ENCODE peak calls at places on chromosomes 2 and 18, in eight cellular contexts. X is suprapubic skin, A is testis, G is aorta, S is colonic mucosa, I is transverse colon, E is K562, B is fibroblast of lung. R is an unnamed sample.

GRCh38 chr2:64404743-64405142 is 49.2 kb upstream of the LGALSL start:
- DNase-seq in I (peak; percentile 90), G (no peak), S (peak; percentile 93), A (peak; percentile 68), E (peak; percentile 49), B (no peak), X (peak; percentile 85), R (peak; percentile 69)

GRCh38 chr2:120556908-120557307 is 178.8 kb upstream of the GLI2 start:
- DNase-seq in X (no peak), I (no peak), S (no peak), A (no peak), G (no peak), B (no peak), E (no peak), R (no peak)

GRCh38 chr2:139000087-139000486 is 219.9 kb upstream of the NXPH2 start:
- DNase-seq in S (no peak), I (no peak), G (no peak), E (no peak), X (no peak), A (no peak), B (no peak), R (no peak)

GRCh38 chr2:226176298-226176984 is 623.2 kb downstream of the IRS1 start:
- DNase-seq in X (no peak), B (no peak), S (no peak), I (no peak), E (no peak), A (no peak), G (no peak), R (no peak)

GRCh38 chr2:42788478-42788793 is 3.9 kb downstream of the HAAO start:
- DNase-seq in X (no peak), G (no peak), B (no peak), E (no peak), I (no peak), A (no peak), S (no peak), R (no peak)

GRCh38 chr2:30425326-30425725 is 21.7 kb upstream of the LCLAT1 start:
- DNase-seq in E (no peak), B (peak; percentile 79), S (no peak), G (peak; percentile 81), A (no peak), I (no peak), X (no peak), R (no peak)

GRCh38 chr18:67068608-67069007 is 447.9 kb downstream of the DSEL start:
- DNase-seq in S (no peak), G (no peak), I (no peak), B (no peak), X (no peak), E (no peak), A (no peak), R (no peak)

GRCh38 chr2:14256890-14257289 is 375.6 kb upstream of the LRATD1 start:
- DNase-seq in E (no peak), B (peak; percentile 78), G (no peak), I (no peak), X (no peak), A (no peak), S (no peak), R (peak; percentile 62)

GRCh38 chr2:102518170-102518569 is 45.1 kb downstream of the SLC9A4 start:
- DNase-seq in S (no peak), A (no peak), E (no peak), G (no peak), I (no peak), B (no peak), X (no peak), R (no peak)

GRCh38 chr2:26509141-26509540 is 31.2 kb upstream of the OTOF start:
- DNase-seq in G (peak; percentile 8), I (no peak), X (no peak), A (no peak), S (no peak), B (no peak), E (no peak), R (no peak)

GRCh38 chr2:158953926-158954763 is 14.3 kb upstream of the TANC1 start:
- DNase-seq in G (peak; percentile 93), E (no peak), A (peak; percentile 76), I (peak; percentile 88), B (peak; percentile 93), S (peak; percentile 85), X (no peak), R (no peak)

GRCh38 chr18:59458575-59458974 is 99.5 kb upstream of the LMAN1 start:
- DNase-seq in G (no peak), I (no peak), E (no peak), S (no peak), B (no peak), A (no peak), X (no peak), R (no peak)

GRCh38 chr18:48612511-48612910 is 73.7 kb downstream of the CTIF start:
- DNase-seq in G (peak; percentile 40), I (no peak), A (no peak), E (no peak), S (no peak), B (no peak), X (no peak), R (no peak)

GRCh38 chr2:86580560-86580959 is 17.3 kb upstream of the CHMP3 start:
- DNase-seq in X (no peak), G (no peak), E (no peak), I (no peak), S (no peak), A (no peak), B (no peak), R (no peak)

GRCh38 chr2:182694189-182694588 is 21.9 kb upstream of the DNAJC10 start:
- DNase-seq in B (no peak), A (no peak), S (no peak), G (no peak), X (no peak), E (no peak), I (no peak), R (no peak)

GRCh38 chr2:96764253-96764637 is 3.5 kb downstream of the CNNM4 start:
- DNase-seq in A (no peak), B (no peak), G (no peak), X (no peak), E (no peak), S (no peak), I (peak; percentile 51), R (peak; percentile 70)

GRCh38 chr2:237213325-237214040 is 127.8 kb downstream of the COPS8 start:
- DNase-seq in G (peak; percentile 82), E (no peak), B (peak; percentile 87), S (no peak), X (no peak), A (peak; percentile 67), I (peak; percentile 25), R (peak; percentile 68)

GRCh38 chr2:191916826-191917225 is 69.9 kb upstream of the CAVIN2 start:
- DNase-seq in I (no peak), X (no peak), S (no peak), A (no peak), E (no peak), G (no peak), B (no peak), R (no peak)

GRCh38 chr18:46264255-46264654 is 160.1 kb downstream of the HAUS1 start:
- DNase-seq in X (no peak), I (no peak), G (no peak), B (no peak), S (no peak), E (peak; percentile 10), A (no peak), R (no peak)

GRCh38 chr2:8416172-8416571 is 265.7 kb upstream of the ID2 start:
- DNase-seq in B (no peak), G (no peak), I (no peak), A (no peak), X (no peak), S (no peak), E (no peak), R (no peak)
- H3K4me1 ChIP-seq in B (no peaks in the 10 kb centered on the region), G (no peaks in the 10 kb centered on the region), I (peaks cover 22% of the 10 kb centered on the region), A (no peaks in the 10 kb centered on the region), X (peaks cover 19% of the 10 kb centered on the region), S (no peaks in the 10 kb centered on the region), E (no peaks in the 10 kb centered on the region), R (no peaks in the 10 kb centered on the region)

DNA sequence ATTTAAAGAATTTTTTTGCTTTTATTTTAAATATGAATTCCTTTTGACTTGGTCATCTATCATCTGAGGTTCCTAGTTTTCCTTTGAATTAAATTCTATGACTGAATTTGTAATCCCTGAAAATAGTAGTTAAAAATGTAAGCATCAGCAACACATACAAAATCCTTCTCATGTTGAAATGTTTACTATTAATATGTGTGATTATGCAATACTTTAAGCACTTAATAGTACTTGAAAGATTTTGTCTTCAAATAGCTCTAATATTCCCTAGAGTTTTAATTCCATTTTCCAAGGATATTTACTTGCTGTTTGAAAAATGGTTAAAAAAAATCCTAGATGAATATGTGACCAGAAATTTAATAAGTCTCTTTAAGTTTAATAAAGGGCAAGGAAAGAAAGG is 26.6 kb upstream of the SPATS2L start:
- DNase-seq in B (no peak), G (no peak), S (no peak), E (no peak), X (no peak), I (no peak), A (no peak), R (no peak)
- H3K4me1 ChIP-seq in B (peaks cover 6% of the 10 kb centered on the region), G (no peaks in the 10 kb centered on the region), S (no peaks in the 10 kb centered on the region), E (peaks cover 4% of the 10 kb centered on the region), X (no peaks in the 10 kb centered on the region), I (no peaks in the 10 kb centered on the region), A (no peaks in the 10 kb centered on the region), R (peaks cover 8% of the 10 kb centered on the region)

DNA sequence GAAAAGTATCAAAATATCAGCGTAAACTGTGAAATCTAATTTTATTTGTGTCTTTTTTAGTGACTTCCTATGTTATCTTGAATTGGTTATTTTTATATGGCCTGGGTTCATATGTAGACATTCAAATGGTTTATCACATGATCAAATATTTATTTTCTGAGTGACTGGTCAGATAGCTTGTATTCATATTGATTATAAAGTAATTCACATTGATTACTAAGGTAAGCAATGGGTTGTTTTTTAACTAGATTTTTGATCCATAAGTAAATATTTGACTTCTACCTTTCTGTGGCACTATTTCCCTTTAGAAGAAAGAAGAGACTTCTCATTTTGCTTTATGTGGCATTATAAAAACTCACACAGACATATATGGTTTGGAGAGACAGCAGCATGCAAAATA is 260.5 kb downstream of the TCF4 start:
- DNase-seq in S (no peak), G (no peak), E (no peak), I (no peak), X (no peak), B (no peak), A (no peak), R (no peak)
- H3K4me1 ChIP-seq in S (no peaks in the 10 kb centered on the region), G (no peaks in the 10 kb centered on the region), E (no peaks in the 10 kb centered on the region), I (peaks cover 4% of the 10 kb centered on the region), X (peaks cover 32% of the 10 kb centered on the region), B (peaks cover 2% of the 10 kb centered on the region), A (peaks cover 18% of the 10 kb centered on the region), R (peaks cover 6% of the 10 kb centered on the region)

GRCh38 chr2:62297642-62298010 is 101.7 kb downstream of the B3GNT2 start:
- DNase-seq in E (peak; percentile 60), S (no peak), B (no peak), A (no peak), G (no peak), X (no peak), I (no peak), R (peak; percentile 84)

GRCh38 chr2:62304429-62305417 is 108.8 kb downstream of the B3GNT2 start:
- DNase-seq in I (peak; percentile 80), E (peak; percentile 78), B (peak; percentile 96), X (no peak), G (peak; percentile 83), S (peak; percentile 86), A (peak; percentile 37), R (peak; percentile 87)

GRCh38 chr2:62302763-62303435 is 107.0 kb downstream of the B3GNT2 start:
- DNase-seq in S (no peak), E (no peak), B (no peak), A (no peak), X (no peak), I (no peak), G (no peak), R (no peak)

GRCh38 chr2:62303818-62304217 is 107.9 kb downstream of the B3GNT2 start:
- DNase-seq in E (no peak), S (no peak), I (no peak), G (no peak), A (no peak), B (no peak), X (no peak), R (no peak)

GRCh38 chr2:62300925-62301324 is 105.0 kb downstream of the B3GNT2 start:
- DNase-seq in X (no peak), A (no peak), I (no peak), B (no peak), E (peak; percentile 35), S (no peak), G (no peak), R (no peak)
- H3K4me1 ChIP-seq in X (peaks cover 16% of the 10 kb centered on the region), A (no peaks in the 10 kb centered on the region), I (peaks cover 30% of the 10 kb centered on the region), B (no peaks in the 10 kb centered on the region), E (peaks cover 77% of the 10 kb centered on the region), S (peaks cover 12% of the 10 kb centered on the region), G (no peaks in the 10 kb centered on the region), R (peaks cover 15% of the 10 kb centered on the region)

R was measured in endodermal cell.